ENCODE peak calls at places on chromosomes 2 and 18, in four cellular contexts. D is WTC11, E is HepG2, I is K562. L is an unnamed sample.

GRCh38 chr2:88080545-88080944 is 12.9 kb downstream of the SMYD1 start:
- DNase-seq in D (no peak), E (no peak), I (no peak), L (no peak)

GRCh38 chr2:78644849-78645248 is 380.7 kb upstream of the REG3G start:
- DNase-seq in D (no peak), E (no peak), I (peak), L (no peak)

GRCh38 chr2:197011777-197012641 is 85.5 kb upstream of the PGAP1 start:
- DNase-seq in D (no peak), E (peak), I (peak), L (peak)

GRCh38 chr2:46332686-46333281 is 35.6 kb downstream of the EPAS1 start:
- DNase-seq in D (no peak), E (no peak), I (no peak), L (no peak)

GRCh38 chr18:63240541-63241316 is 78.8 kb downstream of the BCL2 start:
- DNase-seq in D (no peak), E (no peak), I (no peak), L (no peak)

GRCh38 chr2:37877457-37878315 is 47.4 kb upstream of the RMDN2 start:
- DNase-seq in D (no peak), E (peak), I (peak), L (peak)

GRCh38 chr2:28683100-28683706 is 68.4 kb upstream of the PPP1CB start:
- DNase-seq in D (no peak), E (peak), I (peak), L (no peak)

GRCh38 chr2:218832520-218832919 is 917 bp upstream of the PRKAG3 start:
- DNase-seq in D (no peak), E (no peak), I (no peak), L (no peak)

GRCh38 chr2:105849431-105850179 is 104.9 kb downstream of the NCK2 start:
- DNase-seq in D (no peak), E (no peak), I (no peak), L (no peak)

GRCh38 chr2:4219571-4219970 is 516.2 kb downstream of the DCDC2C start:
- DNase-seq in D (no peak), E (no peak), I (no peak), L (no peak)

GRCh38 chr2:38997784-38998183 is 108.1 kb downstream of the ARHGEF33 start:
- DNase-seq in D (no peak), E (peak), I (no peak), L (no peak)

GRCh38 chr2:71070294-71071025 is 2.0 kb downstream of the NAGK start:
- DNase-seq in D (peak), E (peak), I (peak), L (peak)

GRCh38 chr2:205680067-205680466 is 2.2 kb upstream of the NRP2 start:
- DNase-seq in D (peak), E (peak), I (peak), L (peak)

GRCh38 chr2:26640331-26640745 is 828 bp downstream of the CIB4 start:
- DNase-seq in D (peak), E (peak), I (no peak), L (peak)

GRCh38 chr18:76496200-76496890 is 1.3 kb upstream of the ZNF516 start:
- DNase-seq in D (peak), E (peak), I (peak), L (peak)

GRCh38 chr2:218281449-218281848 is 10.9 kb downstream of the TMBIM1 start:
- DNase-seq in D (no peak), E (no peak), I (no peak), L (no peak)

GRCh38 chr2:240604291-240604938 is 17.9 kb downstream of the CAPN10 start:
- DNase-seq in D (peak), E (peak), I (peak), L (peak)

GRCh38 chr18:52504589-52504988 is 164.6 kb downstream of the DCC start:
- DNase-seq in D (no peak), E (no peak), I (no peak), L (no peak)

GRCh38 chr18:71431689-71432088 is 1112.5 kb downstream of the CBLN2 start:
- DNase-seq in D (no peak), E (no peak), I (no peak), L (no peak)

DNA sequence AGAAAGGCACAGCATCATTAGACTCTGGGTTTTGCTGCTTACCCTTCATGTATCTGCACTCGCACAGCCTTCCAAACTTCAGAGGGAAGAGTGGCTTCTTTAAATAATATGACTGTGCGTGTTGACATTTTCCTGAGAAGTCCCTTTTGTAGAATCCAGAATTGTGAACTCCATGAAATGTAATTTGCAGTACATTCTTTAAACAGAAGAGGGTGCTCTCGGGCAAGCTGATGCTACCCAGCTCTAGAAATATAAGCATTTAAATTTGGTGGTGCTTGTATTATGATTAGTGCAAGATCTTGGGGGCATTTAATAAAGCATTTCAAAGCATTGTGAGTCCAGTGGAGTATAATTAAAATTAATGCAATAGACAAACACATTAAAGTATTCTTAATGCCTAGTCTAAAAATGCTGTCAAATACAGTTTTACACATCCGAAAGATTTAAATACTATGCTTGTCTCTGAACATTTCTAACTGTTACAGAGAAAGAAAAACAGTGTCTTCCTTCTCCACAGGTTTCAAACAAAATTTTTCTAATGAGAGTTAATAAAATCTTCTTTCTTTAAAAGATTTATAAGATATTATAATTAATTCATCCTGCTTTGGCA is 17.3 kb upstream of the GTF2A1L start:
- DNase-seq in D (no peak), E (peak), I (peak), L (peak)
- TF ChIP-seq FOXJ3 in D (no peak), E (no peak), I (no peak), L (no peak)

DNA sequence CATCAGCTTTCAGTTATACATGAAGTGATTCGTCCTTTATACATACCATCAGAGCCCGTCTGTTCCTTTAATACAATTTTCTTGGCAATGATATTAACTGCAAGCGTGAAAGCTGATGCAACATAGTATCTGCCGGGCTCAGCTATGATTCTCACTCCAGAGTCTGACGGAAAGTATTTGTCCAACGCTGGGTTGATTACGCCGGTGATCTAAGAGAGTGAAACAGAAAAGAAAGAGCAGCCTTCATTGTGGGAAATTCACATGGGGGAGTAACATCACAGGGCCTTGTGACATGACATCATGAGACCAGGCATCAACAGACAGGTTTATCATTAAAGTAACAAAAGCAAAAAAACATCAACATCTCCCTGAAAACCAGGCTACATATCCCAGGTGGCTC is 6.2 kb downstream of the ODC1 start:
- DNase-seq in D (no peak), E (no peak), I (no peak), L (no peak)
- TF ChIP-seq FOXJ3 in D (no peak), E (no peak), I (no peak), L (no peak)

DNA sequence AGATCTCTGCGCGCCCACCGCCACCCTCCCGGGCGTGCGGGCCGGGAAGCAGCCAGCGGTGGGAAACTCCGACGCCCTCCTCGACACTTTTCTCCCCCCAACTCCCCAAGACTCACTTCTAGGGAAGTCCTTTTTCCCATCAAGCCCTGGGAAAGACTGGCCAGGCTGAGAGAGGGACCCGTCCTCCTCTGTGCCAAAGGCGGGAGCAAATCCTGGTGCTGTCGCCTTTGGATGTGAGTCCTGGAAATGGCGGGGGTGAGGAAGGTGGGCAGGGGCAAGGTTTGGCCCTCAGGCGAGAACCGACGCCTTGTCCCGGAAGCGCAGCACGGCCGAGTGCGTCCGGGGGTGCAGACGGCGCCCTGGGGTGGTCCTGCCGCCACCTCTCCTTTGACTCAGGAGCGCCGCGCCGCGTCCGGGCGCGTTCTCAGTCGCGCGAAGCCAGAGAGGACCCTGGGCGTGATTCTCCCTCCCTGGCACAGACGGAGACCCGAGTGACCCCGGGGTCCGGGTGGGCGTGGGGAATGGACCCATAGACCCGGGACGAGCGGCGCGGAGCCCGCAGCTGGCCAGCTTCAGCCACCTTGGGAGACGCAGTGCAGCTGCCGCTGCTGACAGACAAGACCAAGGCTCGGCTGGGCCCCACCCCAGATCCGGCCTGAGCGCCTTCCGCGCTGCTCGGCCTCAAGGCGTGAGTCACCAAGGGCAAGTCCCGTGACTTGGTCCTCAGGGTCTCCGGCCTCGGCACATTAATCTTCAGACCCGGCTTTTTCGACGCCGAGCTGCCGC is 3.5 kb upstream of the LBX2 start:
- DNase-seq in D (peak), E (peak), I (peak), L (peak)
- TF ChIP-seq FOXJ3 in D (no peak), E (no peak), I (no peak), L (no peak)

DNA sequence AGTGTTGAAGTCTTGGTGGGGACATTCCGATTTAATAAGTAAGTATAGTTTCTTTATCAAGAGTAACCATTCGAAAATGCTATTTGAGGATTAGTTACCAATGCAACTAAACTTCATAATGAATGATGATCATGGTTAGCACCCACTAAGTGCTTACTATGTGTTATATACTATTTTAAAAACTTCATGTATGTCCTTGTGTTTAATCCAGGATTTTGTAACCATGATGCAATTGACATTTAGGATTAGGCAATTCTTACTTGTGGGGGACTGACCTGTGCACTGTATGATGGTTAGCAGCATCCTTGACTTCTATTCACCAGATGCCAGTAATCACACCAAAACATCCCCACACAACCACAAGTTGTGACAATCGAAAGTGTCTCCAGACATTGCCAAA is 859.9 kb upstream of the FSHR start:
- DNase-seq in D (no peak), E (no peak), I (no peak), L (no peak)
- TF ChIP-seq FOXJ3 in D (no peak), E (no peak), I (no peak), L (no peak)

DNA sequence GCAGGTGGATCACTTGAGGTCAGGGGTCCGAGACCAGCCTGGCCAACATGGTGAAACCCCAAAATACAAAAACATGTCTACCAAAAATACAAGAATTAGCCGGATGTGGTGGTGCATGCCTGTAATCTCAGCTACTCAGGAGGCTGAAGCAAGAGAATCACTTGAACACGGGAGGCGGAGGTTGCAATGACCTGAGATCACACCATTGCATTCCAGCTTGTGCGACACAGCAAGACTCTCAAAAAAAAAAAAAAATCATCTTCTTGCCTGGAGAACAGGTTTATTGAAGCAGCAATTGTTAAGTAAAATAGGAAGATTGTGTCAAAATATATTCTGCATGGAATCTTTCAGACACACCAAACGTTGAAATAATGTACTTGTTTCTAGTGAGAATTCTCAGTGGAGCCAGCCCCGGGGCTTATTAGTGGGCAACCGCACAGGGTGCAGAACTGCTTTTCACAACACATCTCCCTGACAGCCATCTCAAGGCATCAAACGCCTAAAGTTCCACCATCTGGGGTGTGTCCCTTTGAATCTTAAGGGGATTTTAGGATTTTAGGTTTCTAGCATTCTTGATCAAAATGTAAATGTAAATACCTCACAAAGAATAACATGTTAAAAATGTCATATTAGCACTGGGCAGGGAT is 28.6 kb upstream of the PPP4R1 start:
- DNase-seq in D (no peak), E (no peak), I (no peak), L (no peak)
- TF ChIP-seq FOXJ3 in D (no peak), E (no peak), I (no peak), L (no peak)

DNA sequence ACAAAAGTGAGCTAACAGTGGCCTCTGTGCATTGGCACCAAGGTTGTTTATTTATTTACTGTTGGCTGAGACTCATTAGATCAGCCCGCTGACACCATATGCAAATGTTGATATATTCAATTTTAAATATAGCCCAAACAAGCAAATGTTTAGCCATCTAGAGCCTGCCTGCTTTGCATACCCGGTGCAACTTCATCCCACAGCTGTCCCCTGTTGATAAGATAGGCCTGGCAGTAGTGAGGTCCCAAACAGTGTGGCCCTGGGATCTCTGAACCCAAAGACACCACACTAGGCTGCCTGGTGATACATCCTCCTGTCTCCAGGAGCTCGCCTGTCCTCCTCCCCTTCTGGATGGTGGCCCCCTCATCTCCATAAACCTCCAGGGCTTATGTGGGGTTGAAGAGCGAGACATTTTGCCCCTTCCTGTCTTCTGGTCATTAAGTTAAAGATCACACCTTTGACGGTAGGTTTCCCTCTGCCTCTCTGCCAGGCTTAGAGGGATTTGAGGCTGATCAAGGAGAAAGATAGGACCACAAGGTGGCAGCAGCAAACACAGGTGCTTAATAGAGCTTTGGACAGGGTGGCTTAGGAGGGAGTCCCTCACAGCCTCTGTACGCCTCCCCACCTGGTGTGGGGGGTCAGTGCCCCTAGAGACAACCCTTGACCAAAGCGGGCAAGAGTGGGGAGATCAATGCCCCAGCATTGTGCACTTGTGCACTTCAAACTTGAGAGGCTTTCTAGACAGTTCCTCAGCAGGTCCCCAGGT is 23.7 kb upstream of the MYO5B start:
- DNase-seq in D (peak), E (peak), I (peak), L (no peak)
- TF ChIP-seq FOXJ3 in D (no peak), E (no peak), I (no peak), L (no peak)

DNA sequence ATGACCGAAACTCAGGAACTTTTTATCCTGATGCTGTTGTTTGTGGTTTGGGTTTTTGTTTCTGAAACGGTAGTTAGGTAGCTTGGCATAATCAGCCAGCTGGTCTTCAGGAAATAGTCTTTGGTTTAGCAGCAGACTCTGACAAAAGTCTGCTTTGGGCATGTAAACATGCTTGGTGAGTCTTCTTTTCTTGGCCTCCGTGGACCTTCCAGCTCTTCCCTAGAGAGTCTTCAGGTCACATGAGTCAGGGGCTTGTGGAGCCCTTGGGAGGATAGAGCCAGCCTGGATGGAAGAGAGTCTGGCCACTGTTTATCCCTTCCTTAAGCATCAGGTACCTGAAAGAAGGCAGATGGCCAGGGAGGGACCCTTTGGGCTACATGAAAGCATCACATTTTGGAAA is 154.5 kb downstream of the MGAT5 start:
- DNase-seq in D (no peak), E (no peak), I (no peak), L (no peak)
- TF ChIP-seq FOXJ3 in D (no peak), E (no peak), I (no peak), L (no peak)